ENCODE peak calls at places on chromosomes 3 and 15, in four cellular contexts. B is NCI-H1092; C is HepG2; V is CD4-positive, alpha-beta T cell. E is an unnamed sample.

GRCh38 chr3:19866751-19867347 is 67.2 kb downstream of the EFHB start:
- DNase-seq in V (no peak), C (peak), B (no peak), E (peak)

GRCh38 chr15:74528876-74529275 is 12.1 kb upstream of the ARID3B start:
- DNase-seq in C (no peak), V (no peak), B (no peak), E (no peak)

GRCh38 chr15:66702770-66703539 is 919 bp downstream of the SMAD6 start:
- DNase-seq in C (no peak), V (no peak), B (no peak), E (peak)

GRCh38 chr15:91948001-91948608 is 94.6 kb downstream of the SLCO3A1 start:
- DNase-seq in V (no peak), C (no peak), B (no peak), E (no peak)

GRCh38 chr15:89378699-89379422 is 44.2 kb upstream of the POLG start:
- DNase-seq in C (no peak), B (no peak), V (no peak), E (no peak)

GRCh38 chr3:141191097-141191749 is 40.4 kb upstream of the PXYLP1 start:
- DNase-seq in V (no peak), B (no peak), C (no peak), E (no peak)

GRCh38 chr15:27673766-27674445 is 425.2 kb downstream of the OCA2 start:
- DNase-seq in B (no peak), V (no peak), C (no peak), E (no peak)

GRCh38 chr15:93105510-93105909 is 16.5 kb upstream of the RGMA start:
- DNase-seq in V (no peak), C (no peak), B (no peak), E (no peak)

GRCh38 chr3:126745760-126746394 is 41.8 kb downstream of the CHCHD6 start:
- DNase-seq in C (no peak), B (no peak), V (no peak), E (no peak)

GRCh38 chr3:169264711-169265110 is 398.8 kb downstream of the MECOM start:
- DNase-seq in V (no peak), B (peak), C (no peak), E (no peak)

GRCh38 chr15:70777156-70777926 is 14.0 kb upstream of the UACA start:
- DNase-seq in V (no peak), C (no peak), B (no peak), E (no peak)

GRCh38 chr3:13022348-13023250 is 50.6 kb downstream of the IQSEC1 start:
- DNase-seq in C (no peak), V (no peak), B (peak), E (no peak)

GRCh38 chr3:179658584-179658983 is 5.7 kb downstream of the USP13 start:
- DNase-seq in C (no peak), V (no peak), B (no peak), E (no peak)

GRCh38 chr15:77862651-77863104 is 214.8 kb downstream of the TBC1D2B start:
- DNase-seq in B (no peak), C (no peak), V (no peak), E (no peak)

GRCh38 chr3:123122525-123123315 is 55.9 kb downstream of the PDIA5 start:
- DNase-seq in B (no peak), V (no peak), C (peak), E (no peak)

GRCh38 chr3:115040673-115041286 is 106.3 kb downstream of the ZBTB20 start:
- DNase-seq in C (peak), B (no peak), V (peak), E (no peak)

GRCh38 chr15:48718646-48719045 is 73.1 kb upstream of the FBN1 start:
- DNase-seq in V (no peak), B (no peak), C (no peak), E (no peak)

GRCh38 chr3:7190094-7190493 is 329.2 kb downstream of the GRM7 start:
- DNase-seq in V (no peak), C (no peak), B (no peak), E (no peak)

GRCh38 chr3:147412917-147413711 is 3.9 kb downstream of the ZIC1 start:
- DNase-seq in B (no peak), V (no peak), C (no peak), E (no peak)

GRCh38 chr3:10985181-10985580 is 7.4 kb upstream of the SLC6A1 start:
- DNase-seq in V (no peak), C (no peak), B (no peak), E (no peak)

GRCh38 chr3:162437480-162437879 is 940.9 kb downstream of the OTOL1 start:
- DNase-seq in B (no peak), C (no peak), V (no peak), E (no peak)

GRCh38 chr3:172170310-172170709 is 130.9 kb downstream of the FNDC3B start:
- DNase-seq in B (no peak), C (no peak), V (no peak), E (no peak)

GRCh38 chr3:140434261-140434905 is 243.5 kb upstream of the TRIM42 start:
- DNase-seq in C (no peak), B (no peak), V (no peak), E (no peak)

GRCh38 chr15:39792954-39793353 is 10.3 kb upstream of the FSIP1 start:
- DNase-seq in B (no peak), V (no peak), C (no peak), E (no peak)

E was measured in activated T-helper 2 cell treated with anti-CD3 and anti-CD28 coated beads, Interferon-gamma antibody, Interleukin-2, Interleukin-4, amounts not matched to agents 10 μg/mL and 5 μg/mL and 100 μg/mL, durations not matched to agents 14 hours and 24 hours and 36 hours.